ENCODE peak calls at places on chromosomes 12 and 14, in nine cellular contexts. G is heart left ventricle, K is uterus, B is HCT116, S is body of pancreas, N is lower leg skin, Q is adrenal gland, P is spleen, F is tibial nerve. X is an unnamed sample.

GRCh38 chr14:90427848-90428426 is 31.1 kb downstream of the CALM1 start:
- DNase-seq in N (no peak), P (no peak), S (no peak), Q (no peak), K (no peak), G (no peak), F (no peak), B (no peak), X (no peak)

GRCh38 chr12:121536929-121537813 is 43.7 kb downstream of the KDM2B start:
- DNase-seq in K (peak), Q (peak), N (peak), S (peak), B (no peak), P (peak), F (peak), G (peak), X (peak)

GRCh38 chr14:106200539-106201310 is 674.3 kb downstream of the TMEM121 start:
- DNase-seq in G (no peak), S (no peak), B (no peak), N (no peak), K (no peak), Q (no peak), P (no peak), F (no peak), X (no peak)

GRCh38 chr14:37232907-37233481 is 35.3 kb downstream of the MIPOL1 start:
- DNase-seq in K (no peak), B (peak), N (no peak), P (no peak), F (no peak), G (no peak), Q (no peak), S (no peak), X (no peak)

GRCh38 chr12:24724765-24725307 is 224.1 kb downstream of the BCAT1 start:
- DNase-seq in P (no peak), F (no peak), G (no peak), K (no peak), B (no peak), S (no peak), N (no peak), Q (no peak), X (no peak)

GRCh38 chr14:101101456-101102056 is 198.0 kb upstream of the RTL1 start:
- DNase-seq in K (no peak), Q (no peak), F (no peak), B (no peak), S (no peak), P (no peak), G (peak), N (peak), X (no peak)

GRCh38 chr14:35747379-35747778 is 61.7 kb downstream of the RALGAPA1 start:
- DNase-seq in F (no peak), K (no peak), P (no peak), N (no peak), G (no peak), S (no peak), B (no peak), Q (no peak), X (no peak)

GRCh38 chr12:51056242-51056641 is 8.1 kb downstream of the LETMD1 start:
- DNase-seq in P (no peak), K (no peak), Q (peak), B (no peak), S (peak), G (no peak), F (no peak), N (no peak), X (no peak)

GRCh38 chr12:1307796-1308195 is 286.6 kb downstream of the FBXL14 start:
- DNase-seq in P (no peak), Q (no peak), N (no peak), K (no peak), S (no peak), F (no peak), G (no peak), B (no peak), X (no peak)
- TF ChIP-seq CTCF in P (no peak), Q (no peak), N (no peak), K (no peak), S (no peak), F (no peak), G (no peak), B (no peak), X (no peak)

DNA sequence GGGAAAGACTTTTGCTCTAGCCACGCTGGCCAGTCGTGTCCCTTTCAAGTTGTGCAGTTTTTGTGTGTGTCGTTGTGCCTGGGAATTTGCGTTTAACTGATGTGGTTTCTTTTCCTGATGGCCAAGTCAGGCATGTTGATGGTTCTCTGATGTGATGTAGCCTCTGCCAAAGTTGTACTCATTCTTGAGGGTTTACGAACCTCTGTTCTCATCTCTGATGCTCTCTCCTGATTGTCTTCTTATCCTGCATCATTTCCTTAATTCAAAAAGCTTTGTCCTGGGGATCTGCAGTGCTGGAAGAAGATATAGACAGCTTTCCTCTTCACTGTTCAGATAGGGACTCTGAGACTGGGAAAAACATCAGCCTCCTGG is 25.4 kb downstream of the CD9 start:
- DNase-seq in G (no peak), Q (no peak), F (no peak), K (no peak), N (no peak), P (no peak), B (no peak), S (no peak), X (no peak)
- H3K4me3 ChIP-seq in G (no peak), Q (no peak), F (no peak), K (no peak), N (no peak), P (no peak), B (no peak), S (no peak), X (no peak)

DNA sequence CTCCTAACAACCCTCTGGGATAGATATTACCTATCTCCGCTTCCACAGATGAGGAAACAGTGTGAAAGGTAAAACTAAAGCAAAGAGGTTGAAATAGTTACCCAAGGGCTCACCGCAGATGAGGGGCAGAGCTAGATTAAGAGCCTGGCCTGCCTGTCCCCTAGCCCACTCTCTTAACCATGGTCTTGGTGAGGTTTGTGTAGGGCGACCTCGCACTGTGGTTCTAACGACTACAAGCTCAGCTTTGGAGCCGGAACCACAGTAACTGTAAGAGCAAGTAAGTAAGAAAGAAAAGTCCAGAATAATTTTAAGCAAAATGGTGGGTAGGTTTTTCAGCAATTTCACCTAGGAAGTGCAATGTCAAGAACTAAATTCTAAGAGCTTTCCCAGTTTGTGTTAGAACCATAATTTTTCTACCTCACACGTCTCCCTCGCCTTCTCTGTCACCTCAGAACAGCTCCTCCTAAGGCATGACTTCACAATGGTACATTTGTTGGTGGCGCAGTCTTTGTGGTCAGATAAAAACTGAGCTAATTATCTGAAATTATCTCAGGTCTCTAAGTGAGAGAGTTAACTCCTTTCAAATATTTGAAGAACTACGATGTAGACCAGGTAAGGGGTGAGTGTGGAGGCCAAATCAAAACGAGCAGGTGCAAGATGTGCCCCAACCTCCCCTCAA is 64.8 kb downstream of the DAD1 start:
- DNase-seq in Q (no peak), S (no peak), P (no peak), K (no peak), G (no peak), F (no peak), B (no peak), N (no peak), X (no peak)
- TF ChIP-seq POLR2A in Q (no peak), S (no peak), P (no peak), K (no peak), G (no peak), F (no peak), B (no peak), N (no peak), X (no peak)

GRCh38 chr14:20799955-20800544 is 2.6 kb downstream of the RNASE1 start:
- DNase-seq in Q (peak), F (no peak), B (no peak), S (peak), G (peak), K (peak), P (peak), N (peak), X (no peak)

GRCh38 chr14:20802341-20803084 is at the start of gene RNASE1:
- DNase-seq in S (peak), Q (peak), K (peak), G (no peak), F (no peak), N (peak), B (no peak), P (no peak), X (no peak)

GRCh38 chr14:20799444-20799843 is 3.2 kb downstream of the RNASE1 start:
- DNase-seq in S (no peak), G (no peak), F (no peak), P (no peak), N (no peak), K (no peak), B (no peak), Q (no peak), X (no peak)

GRCh38 chr14:20803221-20803620 is 577 bp upstream of the RNASE1 start:
- DNase-seq in F (no peak), K (no peak), S (no peak), B (no peak), Q (no peak), P (no peak), N (no peak), G (no peak), X (no peak)

GRCh38 chr14:20801726-20802125 is 918 bp downstream of the RNASE1 start:
- DNase-seq in P (no peak), G (peak), F (no peak), Q (no peak), K (no peak), S (peak), B (no peak), N (no peak), X (no peak)
- TF ChIP-seq CTCF in P (no peak), G (peak), F (no peak), Q (no peak), K (no peak), S (peak), B (no peak), N (no peak), X (no peak)

DNA sequence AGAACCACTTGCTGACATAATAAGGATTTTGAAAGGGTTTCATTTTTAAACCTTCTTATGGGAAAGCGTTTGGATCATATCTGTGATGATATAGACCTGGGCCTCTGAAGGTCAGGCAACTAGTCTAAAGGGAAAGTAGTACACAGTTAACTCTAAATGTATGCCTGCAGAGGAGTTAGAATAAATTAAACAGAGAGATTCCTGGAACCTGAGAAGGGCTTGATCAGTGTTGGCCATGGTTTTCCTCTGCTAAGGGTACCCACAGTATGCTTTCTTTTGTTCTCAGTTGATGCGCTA is 14.4 kb upstream of the POLR3B start:
- DNase-seq in B (no peak), G (no peak), K (no peak), F (no peak), Q (no peak), P (no peak), S (no peak), N (no peak), X (no peak)
- H3K4me3 ChIP-seq in B (no peak), G (no peak), K (no peak), F (no peak), Q (no peak), P (no peak), S (no peak), N (no peak), X (no peak)

DNA sequence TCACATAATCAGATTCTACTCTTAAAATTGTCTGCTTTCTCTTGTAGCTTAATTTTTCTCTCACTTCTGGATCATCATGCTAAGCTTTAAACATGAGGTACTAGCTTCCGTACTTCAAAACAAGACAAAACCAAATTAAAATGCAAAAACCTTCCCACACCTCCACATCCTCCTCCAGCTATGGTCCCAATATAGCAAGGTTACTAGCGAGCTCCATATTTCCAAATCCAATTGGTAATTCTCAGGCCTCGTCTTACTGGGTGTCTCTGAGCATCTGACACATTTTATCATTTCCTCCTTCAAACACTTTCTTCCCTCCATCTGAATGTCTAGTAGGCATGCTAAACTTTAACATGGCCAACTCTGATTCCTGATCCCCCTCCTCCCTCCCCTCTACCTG is 7.9 kb upstream of the PAPOLA start:
- DNase-seq in G (no peak), N (no peak), S (no peak), P (no peak), B (no peak), Q (no peak), K (no peak), F (no peak), X (no peak)
- TF ChIP-seq POLR2A in G (no peak), N (no peak), S (no peak), P (no peak), B (no peak), Q (no peak), K (no peak), F (no peak), X (no peak)

X was measured in right lobe of liver.